ENCODE peak calls at places on chromosomes 16 and 17, in nine cellular contexts. A, S, D, B, P, T, C, G and E are unnamed samples.

GRCh38 chr17:34420254-34420766 is 57.3 kb upstream of the CCL1 start:
- DNase-seq in D (peak), A (peak), G (peak), B (peak), T (peak), C (peak), P (peak), S (peak), E (no peak)

GRCh38 chr16:11639925-11640899 is 28.0 kb upstream of the SNN start:
- DNase-seq in B (no peak), G (peak), S (peak), P (no peak), T (peak), C (peak), D (peak), A (peak), E (peak)

GRCh38 chr16:12272264-12272663 is 295.7 kb downstream of the SNX29 start:
- DNase-seq in C (no peak), T (no peak), A (no peak), D (no peak), S (no peak), P (no peak), G (no peak), B (no peak), E (no peak)

GRCh38 chr16:734981-735881 is 5.6 kb downstream of the CIAO3 start:
- DNase-seq in T (no peak), P (no peak), D (no peak), S (no peak), G (no peak), A (no peak), B (no peak), C (no peak), E (no peak)

GRCh38 chr17:73548620-73549311 is 95.5 kb downstream of the SDK2 start:
- DNase-seq in B (no peak), A (no peak), T (no peak), C (no peak), G (no peak), P (no peak), D (no peak), S (no peak), E (no peak)

GRCh38 chr17:7982171-7982570 is 20.2 kb upstream of the GUCY2D start:
- DNase-seq in T (no peak), P (no peak), C (no peak), S (no peak), G (peak), A (no peak), D (no peak), B (no peak), E (no peak)

GRCh38 chr16:19883296-19883951 is 1.2 kb downstream of the GPRC5B start:
- DNase-seq in P (peak), B (no peak), G (peak), S (no peak), T (peak), D (peak), A (peak), C (peak), E (peak)

GRCh38 chr17:3969963-3970362 is 5.7 kb upstream of the ATP2A3 start:
- DNase-seq in T (no peak), C (no peak), G (no peak), D (no peak), P (no peak), B (no peak), S (no peak), A (no peak), E (no peak)

GRCh38 chr17:62700964-62701705 is 73.7 kb downstream of the MRC2 start:
- DNase-seq in C (no peak), P (no peak), B (no peak), G (no peak), S (no peak), T (no peak), A (no peak), D (no peak), E (no peak)

GRCh38 chr17:20797292-20797691 is 217.8 kb downstream of the CDRT15L2 start:
- DNase-seq in P (no peak), B (no peak), S (no peak), D (no peak), A (no peak), T (no peak), C (no peak), G (no peak), E (no peak)

GRCh38 chr17:79922161-79922569 is 82.9 kb upstream of the CBX4 start:
- DNase-seq in B (no peak), S (no peak), P (no peak), A (no peak), C (peak), G (no peak), T (no peak), D (peak), E (no peak)

GRCh38 chr17:62057696-62058095 is 7.4 kb downstream of the MED13 start:
- DNase-seq in D (no peak), C (no peak), G (no peak), T (no peak), A (no peak), P (no peak), B (no peak), S (no peak), E (no peak)

GRCh38 chr16:29154676-29155121 is 169.8 kb downstream of the LAT start:
- DNase-seq in D (no peak), B (no peak), P (no peak), T (no peak), A (no peak), G (peak), C (peak), S (peak), E (no peak)

GRCh38 chr17:83189013-83189672 is 109.7 kb downstream of the METRNL start:
- DNase-seq in S (no peak), D (peak), T (peak), G (no peak), A (no peak), B (no peak), C (no peak), P (no peak), E (no peak)

GRCh38 chr17:17114592-17115225 is 72.5 kb downstream of the MPRIP start:
- DNase-seq in P (peak), D (peak), T (no peak), G (no peak), C (no peak), A (no peak), B (no peak), S (no peak), E (no peak)

GRCh38 chr16:70556063-70556462 is 32.4 kb downstream of the SF3B3 start:
- DNase-seq in S (no peak), P (no peak), A (no peak), G (no peak), C (no peak), T (no peak), D (no peak), B (no peak), E (no peak)

GRCh38 chr17:78257810-78258322 is 26.4 kb downstream of the TMEM235 start:
- DNase-seq in D (peak), S (no peak), G (peak), A (no peak), B (peak), T (peak), C (peak), P (no peak), E (no peak)

GRCh38 chr17:78255953-78256704 is 24.7 kb downstream of the TMEM235 start:
- DNase-seq in C (peak), P (no peak), A (no peak), S (no peak), T (no peak), G (no peak), D (peak), B (no peak), E (no peak)

GRCh38 chr17:78255029-78255656 is 23.7 kb downstream of the TMEM235 start:
- DNase-seq in T (no peak), G (no peak), B (no peak), C (peak), P (no peak), S (no peak), D (no peak), A (no peak), E (no peak)

GRCh38 chr17:78256705-78257559 is 25.5 kb downstream of the TMEM235 start:
- DNase-seq in B (no peak), D (peak), C (peak), S (no peak), P (no peak), A (no peak), T (no peak), G (peak), E (no peak)

DNA sequence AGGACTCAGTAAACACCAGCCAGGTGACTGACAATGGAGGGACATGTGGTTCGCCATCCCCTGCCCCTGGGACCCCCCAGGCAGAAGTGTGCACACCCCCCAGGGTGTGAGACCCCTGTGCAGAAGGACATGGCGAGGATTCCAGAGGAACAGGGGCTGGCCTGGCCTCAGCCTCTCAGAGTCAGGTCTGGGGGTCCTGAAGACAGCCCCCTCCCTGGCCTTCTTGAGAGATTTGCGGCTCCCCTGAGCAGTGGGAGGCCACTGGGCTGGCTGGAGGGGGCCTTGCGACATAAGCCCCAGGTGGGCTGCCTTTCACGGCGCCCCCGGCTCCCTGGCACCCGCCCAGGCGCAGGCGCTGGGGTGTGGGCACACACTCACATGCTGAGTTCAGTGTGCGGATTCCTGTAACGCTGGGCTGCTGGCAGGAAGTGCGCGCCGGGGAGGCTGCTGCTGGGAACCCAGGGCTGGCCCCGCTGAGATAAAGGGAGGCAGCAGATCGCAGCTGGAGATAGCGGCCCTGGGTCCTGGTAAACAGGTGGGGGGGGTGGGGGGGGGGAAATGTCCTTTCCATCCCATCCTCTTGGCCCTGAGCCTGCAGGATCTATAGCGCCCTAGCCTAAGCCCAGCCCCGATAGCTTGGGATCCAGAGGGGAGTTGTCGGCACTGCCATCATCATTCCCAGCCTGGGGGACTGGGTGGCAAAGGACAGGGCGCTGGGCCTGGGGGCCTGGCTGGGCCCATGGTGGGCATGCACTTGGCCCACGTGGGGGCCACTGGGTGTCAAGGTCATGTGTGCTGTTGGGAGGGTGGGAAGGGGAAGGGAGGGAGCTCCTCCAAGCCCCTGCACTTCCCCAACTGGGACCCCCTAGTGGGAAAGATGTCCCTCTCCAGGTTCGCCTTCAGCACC is 27.1 kb downstream of the TMEM235 start:
- DNase-seq in S (no peak), A (no peak), D (peak), P (peak), G (peak), T (peak), B (peak), C (no peak), E (no peak)
- H3K27ac ChIP-seq in S (no peak), A (peak), D (peak), P (peak), G (peak), T (peak), B (peak), C (no peak), E (no peak)

DNA sequence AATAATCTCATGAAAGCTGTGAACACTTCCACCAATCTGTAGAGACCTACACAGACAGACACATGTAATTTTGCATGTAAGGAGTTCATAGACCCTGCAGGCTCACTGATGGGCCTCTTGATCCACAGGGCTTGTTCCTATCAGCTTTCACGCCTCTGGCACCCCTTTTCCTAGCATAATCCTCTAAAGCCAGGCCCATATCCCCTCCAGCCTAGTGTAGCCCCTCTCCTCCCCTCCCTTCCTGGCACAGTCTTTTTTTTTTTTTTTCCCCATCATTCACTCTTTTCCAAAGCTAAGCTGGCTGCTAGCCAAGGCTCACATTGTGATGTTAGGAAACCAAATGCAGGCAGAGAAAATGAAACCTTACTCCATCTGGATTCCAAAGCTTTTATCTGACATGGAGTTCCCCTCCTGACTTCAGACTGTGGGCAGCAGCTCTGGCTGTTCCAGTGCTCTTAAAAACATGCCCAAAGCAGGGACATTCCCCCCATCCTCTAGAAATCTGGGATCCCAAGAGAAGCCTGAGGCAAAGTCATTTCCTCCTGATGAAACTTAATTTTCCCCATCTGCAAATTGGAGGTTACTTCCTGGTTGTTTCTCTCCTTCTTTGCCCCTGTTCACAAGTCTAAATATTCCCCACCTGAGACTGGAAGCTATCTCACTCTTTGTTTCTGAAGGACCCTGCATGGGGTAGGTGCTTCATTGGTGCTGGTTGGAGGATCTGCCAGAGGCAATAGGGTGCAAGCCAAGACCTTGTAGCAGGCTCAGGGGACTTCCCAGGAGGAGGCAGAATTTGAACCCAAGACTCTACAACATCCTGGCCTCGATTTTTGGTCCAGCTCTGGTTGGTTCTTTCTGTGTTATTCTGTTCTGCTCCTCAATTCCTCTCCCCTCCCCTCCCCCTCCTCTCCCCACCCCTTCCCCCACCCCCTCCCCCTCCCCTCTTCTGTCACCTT is 9.9 kb upstream of the CCL5 start:
- DNase-seq in S (no peak), C (no peak), G (peak), A (no peak), P (peak), D (no peak), B (no peak), T (peak), E (no peak)
- H3K27ac ChIP-seq in S (no peak), C (no peak), G (peak), A (no peak), P (peak), D (no peak), B (peak), T (no peak), E (no peak)

DNA sequence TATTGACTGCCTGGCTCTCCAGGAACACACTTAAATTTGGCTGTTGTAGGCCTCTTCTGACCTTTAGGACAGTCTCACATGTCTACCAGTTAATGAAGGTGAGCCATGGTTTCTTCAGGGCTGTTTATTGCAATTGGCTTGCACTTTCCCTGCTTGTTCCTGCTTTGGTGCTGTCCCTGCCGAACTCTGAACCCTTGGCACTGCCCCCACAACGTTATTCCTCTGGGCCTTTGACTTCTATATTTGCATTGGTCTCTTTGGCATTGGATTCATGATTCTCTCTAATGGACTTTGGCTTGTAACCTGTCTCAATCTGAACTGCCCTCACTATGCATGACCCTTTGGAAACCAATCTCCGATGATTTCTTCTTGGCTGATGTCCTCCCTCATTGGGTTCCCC is 299.4 kb downstream of the UTP18 start:
- DNase-seq in D (no peak), T (peak), P (no peak), C (no peak), S (no peak), G (no peak), A (no peak), B (no peak), E (no peak)
- H3K27ac ChIP-seq in D (no peak), T (peak), P (no peak), C (no peak), S (no peak), G (no peak), A (no peak), B (no peak), E (no peak)

DNA sequence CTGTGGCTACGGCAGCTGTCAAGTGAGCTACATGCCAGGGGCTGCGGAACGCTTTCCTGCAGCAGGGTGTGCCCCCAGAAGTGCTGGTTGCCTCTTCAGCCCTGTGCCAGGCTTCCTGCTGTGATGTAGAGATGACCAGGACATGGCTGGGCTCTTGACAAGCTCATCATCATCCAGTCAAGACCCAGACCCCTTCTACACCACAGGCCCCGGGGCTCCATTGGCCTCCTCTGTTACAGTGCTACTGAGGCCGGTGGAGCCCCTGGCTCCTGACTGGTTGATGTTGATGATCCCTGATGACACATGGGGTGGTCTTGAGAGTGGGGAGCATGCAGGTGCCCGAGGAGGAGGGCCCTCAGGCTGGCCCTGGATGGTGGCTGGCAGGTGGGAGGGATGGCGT is 50.1 kb downstream of the B9D1 start:
- DNase-seq in D (peak), S (no peak), C (no peak), A (no peak), P (no peak), B (no peak), G (no peak), T (peak), E (no peak)
- H3K27ac ChIP-seq in D (peak), S (no peak), C (no peak), A (peak), P (no peak), B (no peak), G (no peak), T (no peak), E (peak)

DNA sequence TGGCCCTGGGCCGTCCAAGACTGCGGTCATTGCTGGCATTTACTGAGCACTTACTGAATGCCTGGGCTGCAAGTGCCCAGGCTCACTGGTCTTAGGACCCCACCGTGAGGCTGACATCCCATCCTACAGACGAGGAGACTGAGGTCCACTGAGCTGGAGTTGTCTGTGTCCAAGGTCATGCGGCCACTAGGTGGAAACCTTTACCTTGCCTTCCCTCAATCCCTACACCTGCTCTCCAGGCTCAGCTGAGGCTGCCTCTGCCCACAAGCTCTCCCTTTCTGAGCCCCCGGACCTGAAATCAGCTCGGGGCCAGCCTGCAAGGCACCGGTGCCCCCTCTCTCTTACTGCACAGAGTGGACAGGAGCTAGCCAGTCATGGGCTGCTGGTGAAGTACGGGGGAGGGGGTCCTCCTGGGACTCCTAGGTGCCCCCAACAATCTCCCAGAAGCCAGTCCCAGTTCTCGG is 1.5 kb downstream of the CASKIN1 start:
- DNase-seq in G (peak), S (no peak), T (peak), C (no peak), P (peak), D (no peak), B (peak), A (peak), E (no peak)
- H3K27ac ChIP-seq in G (no peak), S (no peak), T (no peak), C (no peak), P (no peak), D (no peak), B (no peak), A (no peak), E (no peak)

GRCh38 chr17:55463600-55463999 is 42.0 kb upstream of the MMD start:
- DNase-seq in T (no peak), A (no peak), P (no peak), B (no peak), S (no peak), C (no peak), G (no peak), D (no peak), E (no peak)
- H3K27ac ChIP-seq in T (no peak), A (no peak), P (no peak), B (no peak), S (no peak), C (no peak), G (no peak), D (no peak), E (no peak)

DNA sequence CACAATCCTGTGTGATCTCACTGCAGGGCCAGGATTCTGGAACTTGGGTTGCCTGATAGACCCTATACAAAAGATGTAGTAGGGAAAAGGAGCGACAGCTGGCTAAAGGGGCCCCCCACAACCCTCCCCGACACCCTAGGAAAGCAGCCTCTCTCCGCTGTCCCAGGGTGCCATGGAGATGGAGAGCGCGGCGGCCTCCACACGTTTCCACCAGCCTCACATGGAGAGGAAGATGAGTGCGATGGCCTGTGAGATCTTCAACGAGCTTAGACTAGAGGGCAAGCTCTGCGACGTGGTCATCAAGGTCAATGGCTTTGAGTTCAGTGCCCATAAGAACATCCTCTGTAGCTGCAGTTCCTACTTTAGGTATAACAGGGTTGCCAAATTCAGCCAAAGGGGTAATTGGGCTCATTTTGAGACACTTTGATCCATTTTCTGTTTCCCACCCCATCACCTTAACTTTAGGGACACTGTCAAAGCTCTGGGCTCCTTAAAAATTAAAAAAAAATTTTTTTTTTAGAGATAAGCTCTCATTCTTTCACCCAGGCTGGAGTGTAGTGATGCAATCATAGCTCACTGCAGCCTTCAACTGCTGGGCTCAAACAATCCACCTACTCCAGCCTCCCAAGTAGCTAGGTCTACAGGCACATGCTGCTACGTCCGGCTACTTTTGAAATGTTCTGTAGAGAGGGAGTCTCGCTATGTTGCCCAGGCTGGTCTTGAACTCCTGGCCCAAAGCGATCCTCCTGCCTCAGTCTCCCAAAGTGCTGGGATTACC is at the start of gene KLHL10:
- DNase-seq in C (no peak), D (no peak), P (no peak), A (no peak), B (no peak), T (no peak), S (no peak), G (peak), E (no peak)
- H3K27ac ChIP-seq in C (no peak), D (no peak), P (no peak), A (no peak), B (no peak), T (no peak), S (no peak), G (no peak), E (no peak)